ENCODE peak calls at places on chromosomes 1 and 21, in seven cellular contexts. J, I, C, O, Z, T and P are unnamed samples.

GRCh38 chr1:60622486-60622885 is 459.9 kb upstream of the NFIA start:
- DNase-seq in T (no peak), C (no peak), I (no peak), Z (no peak), O (no peak), J (no peak), P (no peak)

GRCh38 chr1:182149411-182149965 is 88.0 kb upstream of the ZNF648 start:
- DNase-seq in O (peak; percentile 65), Z (no peak), C (no peak), T (no peak), J (peak; percentile 95), I (peak; percentile 87), P (no peak)

GRCh38 chr1:87335175-87335992 is 6.7 kb downstream of the LMO4 start:
- DNase-seq in O (peak; percentile 51), I (peak; percentile 31), T (peak; percentile 73), Z (peak; percentile 25), C (peak; percentile 91), J (peak; percentile 41), P (peak; percentile 64)

GRCh38 chr21:45545691-45546531 is 3.7 kb upstream of the SLC19A1 start:
- DNase-seq in J (no peak), O (no peak), T (no peak), I (no peak), C (peak; percentile 68), Z (no peak), P (no peak)

GRCh38 chr1:235341334-235341733 is 13.0 kb downstream of the GGPS1 start:
- DNase-seq in Z (no peak), I (no peak), T (no peak), C (no peak), O (no peak), J (no peak), P (no peak)

GRCh38 chr1:31919591-31919990 is 18.6 kb downstream of the PTP4A2 start:
- DNase-seq in T (no peak), Z (no peak), J (no peak), I (no peak), O (no peak), C (no peak), P (no peak)

GRCh38 chr1:30724175-30724574 is 790 bp upstream of the MATN1 start:
- DNase-seq in I (no peak), O (no peak), T (no peak), Z (no peak), C (no peak), J (no peak), P (no peak)

GRCh38 chr1:218711021-218711420 is 365.9 kb downstream of the TGFB2 start:
- DNase-seq in I (peak; percentile 15), O (peak; percentile 15), J (peak; percentile 55), Z (no peak), T (no peak), C (no peak), P (no peak)

GRCh38 chr1:238677567-238677966 is 708.8 kb upstream of the CHRM3 start:
- DNase-seq in J (peak; percentile 33), T (no peak), C (no peak), Z (no peak), O (peak; percentile 11), I (peak; percentile 24), P (no peak)

GRCh38 chr1:178536844-178537371 is 24.0 kb downstream of the TEX35 start:
- DNase-seq in Z (peak; percentile 90), O (peak; percentile 97), J (peak; percentile 90), C (peak; percentile 57), T (no peak), I (peak; percentile 99), P (no peak)

GRCh38 chr1:200329208-200329882 is 80.5 kb downstream of the ZNF281 start:
- DNase-seq in J (no peak), O (no peak), C (no peak), T (no peak), I (no peak), Z (no peak), P (no peak)

GRCh38 chr1:53552146-53552940 is 93.1 kb downstream of the DMRTB1 start:
- DNase-seq in Z (no peak), I (peak; percentile 15), J (no peak), C (peak; percentile 44), O (no peak), T (peak; percentile 55), P (peak; percentile 50)

GRCh38 chr21:32834825-32835224 is 63.3 kb upstream of the PAXBP1 start:
- DNase-seq in Z (no peak), C (no peak), O (no peak), I (no peak), T (peak; percentile 90), J (no peak), P (no peak)

GRCh38 chr1:109622895-109623294 is 3.3 kb downstream of the AMPD2 start:
- DNase-seq in Z (no peak), T (no peak), C (no peak), O (no peak), I (no peak), J (no peak), P (no peak)

GRCh38 chr1:71104417-71104816 is 23.6 kb upstream of the ZRANB2 start:
- DNase-seq in J (no peak), T (no peak), C (no peak), Z (no peak), O (no peak), I (no peak), P (no peak)

DNA sequence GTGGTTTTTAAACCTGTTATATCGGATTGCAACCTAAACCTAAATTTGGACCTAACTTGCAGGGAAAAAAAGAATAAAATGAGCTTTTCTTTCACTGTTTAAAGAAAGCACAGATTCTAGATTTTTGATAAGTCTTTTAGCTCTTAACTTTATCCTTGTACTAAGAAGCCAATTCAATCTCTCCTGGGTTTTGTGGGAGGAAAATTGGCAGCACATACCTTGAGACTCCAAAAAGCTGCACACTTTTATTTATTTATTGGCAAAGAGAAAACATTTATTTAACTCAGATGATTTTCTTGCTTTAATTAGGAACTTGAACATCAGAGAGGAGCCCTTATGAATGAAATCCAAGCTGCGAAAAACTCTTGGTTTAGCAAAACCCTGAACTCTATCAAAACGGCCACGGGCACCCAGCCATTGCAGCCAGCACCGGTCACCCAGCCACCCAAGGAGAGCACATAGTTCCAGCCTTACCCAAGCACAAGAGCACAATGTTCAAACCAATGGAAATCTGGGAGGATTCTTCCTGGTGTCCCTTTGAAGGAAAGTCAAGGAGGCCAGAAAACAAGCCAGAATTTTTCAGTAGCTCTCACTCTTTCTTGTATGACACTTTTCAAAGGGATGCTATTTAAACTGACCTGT is 10.1 kb upstream of the CACYBP start:
- DNase-seq in O (no peak), C (no peak), Z (no peak), J (no peak), I (peak; percentile 28), T (no peak), P (no peak)
- H3K4me3 ChIP-seq in O (no peak overlapping the region), C (no peak overlapping the region), Z (peak overlapping the region; percentile 54), J (no peak overlapping the region), I (peak overlapping the region; percentile 56), T (no peak overlapping the region), P (no peak overlapping the region)

DNA sequence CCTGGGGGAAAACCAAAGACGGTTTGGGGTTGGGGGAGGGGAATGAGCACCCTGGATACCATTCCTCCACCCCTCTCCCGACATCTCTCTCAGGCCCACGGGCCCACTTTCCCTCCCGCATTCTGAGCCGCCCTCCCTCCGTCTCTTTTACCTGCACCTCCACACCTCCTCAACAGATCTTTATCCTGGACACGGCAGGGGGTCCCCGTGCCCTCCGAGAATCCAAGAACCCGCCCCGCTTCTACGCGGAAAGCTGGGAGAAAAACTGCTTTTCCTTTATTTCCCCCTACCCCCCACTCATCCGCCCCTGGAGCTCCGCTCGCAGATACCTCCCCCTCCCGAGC is 108.8 kb downstream of the NAV1 start:
- DNase-seq in C (no peak), J (no peak), O (no peak), T (peak; percentile 54), Z (no peak), I (no peak), P (no peak)
- H3K4me3 ChIP-seq in C (no peak overlapping the region), J (no peak overlapping the region), O (peak overlapping the region; percentile 65), T (peak overlapping the region; percentile 58), Z (peak overlapping the region; percentile 60), I (peak overlapping the region; percentile 91), P (no peak overlapping the region)

DNA sequence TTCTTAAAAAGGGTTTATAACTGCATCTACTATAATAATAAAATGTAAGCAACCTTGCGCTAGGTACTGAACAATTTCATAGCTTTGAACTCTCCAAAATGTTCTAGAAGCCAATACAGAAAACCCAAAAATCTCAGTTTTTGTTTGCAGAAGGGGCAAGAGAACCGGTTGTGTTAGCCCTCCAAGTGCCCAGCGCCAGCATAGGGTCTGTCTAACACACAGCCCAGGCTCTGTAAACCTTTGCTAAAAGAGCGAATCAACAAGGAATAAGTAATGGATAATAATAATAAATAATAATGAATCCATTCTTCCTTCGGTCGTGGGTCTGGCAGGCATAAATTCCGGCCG is 333 bp upstream of the CHAF1B start:
- DNase-seq in J (no peak), Z (no peak), C (no peak), T (no peak), I (no peak), O (no peak), P (no peak)
- H3K4me3 ChIP-seq in J (peak overlapping the region; percentile 51), Z (peak overlapping the region; percentile 81), C (no peak overlapping the region), T (peak overlapping the region; percentile 93), I (peak overlapping the region; percentile 55), O (peak overlapping the region; percentile 58), P (peak overlapping the region; percentile 76)

DNA sequence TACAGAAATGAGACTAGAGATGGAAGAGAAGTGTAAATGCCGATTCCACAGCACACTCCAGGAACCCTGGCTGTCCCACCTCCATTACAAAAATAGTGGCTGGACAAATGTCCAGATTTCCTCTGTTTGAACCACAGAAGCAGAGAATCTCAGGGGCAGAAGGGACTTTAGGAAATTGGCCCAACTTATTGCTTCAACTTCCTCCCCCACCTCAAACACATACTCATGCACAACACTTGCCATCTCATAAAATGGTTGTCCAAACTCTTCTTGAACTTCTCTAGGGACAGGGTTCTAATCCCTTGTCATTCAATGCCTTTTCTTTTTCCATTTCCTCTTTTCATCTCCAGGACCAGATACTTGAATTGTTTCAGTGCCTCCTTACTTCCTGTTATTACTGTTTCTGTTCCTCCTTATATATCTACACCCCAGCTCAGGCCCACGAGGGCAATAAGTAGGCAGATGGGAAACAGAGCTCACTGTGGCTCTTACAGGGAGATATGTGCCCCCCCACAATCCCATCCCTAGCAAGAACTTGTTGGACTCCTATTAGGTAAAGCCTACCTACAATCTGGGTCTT is 8.5 kb upstream of the B4GALT3 start:
- DNase-seq in O (no peak), I (no peak), Z (no peak), C (peak; percentile 42), J (no peak), T (no peak), P (no peak)
- H3K4me3 ChIP-seq in O (no peak overlapping the region), I (no peak overlapping the region), Z (no peak overlapping the region), C (no peak overlapping the region), J (no peak overlapping the region), T (no peak overlapping the region), P (peak overlapping the region; percentile 8)

GRCh38 chr1:39691383-39692151 is at the start of gene HPCAL4:
- DNase-seq in T (peak; percentile 99), J (peak; percentile 72), Z (peak; percentile 64), C (peak; percentile 95), I (peak; percentile 47), O (peak; percentile 76), P (peak; percentile 85)
- H3K4me3 ChIP-seq in T (peak within 1 kb of the TSS; percentile 32), J (peak within 1 kb of the TSS; percentile 19), Z (peak within 1 kb of the TSS; percentile 52), C (peak within 1 kb of the TSS; percentile 10), I (no peak within 1 kb of the TSS), O (peak within 1 kb of the TSS; percentile 18), P (peak within 1 kb of the TSS; percentile 46)

GRCh38 chr1:84719477-84720274 is 29.4 kb upstream of the SSX2IP start:
- DNase-seq in J (no peak), Z (no peak), T (no peak), O (peak; percentile 35), C (no peak), I (peak; percentile 57), P (no peak)
- H3K4me3 ChIP-seq in J (no peak overlapping the region), Z (no peak overlapping the region), T (no peak overlapping the region), O (no peak overlapping the region), C (no peak overlapping the region), I (peak overlapping the region; percentile 20), P (no peak overlapping the region)